ENCODE peak calls at places on chromosomes 1 and 21, in six cellular contexts. J is neural progenitor cell, N is ascending aorta, X is PC-9, U is ovary, O is psoas muscle. G is an unnamed sample.

GRCh38 chr1:205332015-205332791 is 10.7 kb upstream of the NUAK2 start:
- DNase-seq in J (no peak), O (no peak), N (no peak), U (no peak), X (no peak), G (peak)

GRCh38 chr1:14866841-14867626 is 268.5 kb downstream of the KAZN start:
- DNase-seq in N (no peak), U (no peak), X (no peak), J (peak), O (no peak), G (no peak)

GRCh38 chr1:59077739-59078503 is 219.0 kb upstream of the FGGY start:
- DNase-seq in J (peak), U (no peak), O (no peak), N (no peak), X (no peak), G (no peak)

GRCh38 chr1:15803380-15803779 is 4.1 kb downstream of the UQCRHL start:
- DNase-seq in N (no peak), J (peak), O (no peak), U (no peak), X (no peak), G (peak)

GRCh38 chr1:236622407-236622806 is 18.1 kb upstream of the HEATR1 start:
- DNase-seq in U (no peak), N (no peak), X (no peak), J (no peak), O (no peak), G (no peak)

GRCh38 chr1:1847061-1847460 is 43.8 kb downstream of the GNB1 start:
- DNase-seq in O (no peak), U (no peak), X (no peak), J (no peak), N (no peak), G (no peak)

GRCh38 chr1:223411309-223411708 is 18.1 kb downstream of the CCDC185 start:
- DNase-seq in N (no peak), O (no peak), U (no peak), J (no peak), X (no peak), G (no peak)

GRCh38 chr1:63817152-63817667 is 43.4 kb downstream of the ROR1 start:
- DNase-seq in O (no peak), U (no peak), J (no peak), X (no peak), N (no peak), G (no peak)

GRCh38 chr1:185971688-185972087 is 237.5 kb downstream of the HMCN1 start:
- DNase-seq in O (no peak), J (no peak), N (no peak), U (no peak), X (no peak), G (no peak)

GRCh38 chr1:156746716-156747631 is 4.5 kb downstream of the HDGF start:
- DNase-seq in J (peak), X (peak), U (peak), N (peak), O (peak), G (peak)

GRCh38 chr21:14241322-14241721 is 25.4 kb downstream of the RBM11 start:
- DNase-seq in J (no peak), N (no peak), U (no peak), O (no peak), X (no peak), G (no peak)

GRCh38 chr1:72000809-72001208 is 281.5 kb downstream of the NEGR1 start:
- DNase-seq in X (peak), U (no peak), N (no peak), O (no peak), J (peak), G (peak)

GRCh38 chr1:179090923-179091322 is 9.1 kb downstream of the TOR3A start:
- DNase-seq in X (no peak), O (no peak), N (no peak), U (no peak), J (no peak), G (no peak)

GRCh38 chr1:184487561-184488200 is 100.9 kb downstream of the C1orf21 start:
- DNase-seq in X (no peak), N (no peak), O (no peak), U (no peak), J (no peak), G (no peak)

GRCh38 chr21:31395268-31395667 is 51.2 kb upstream of the TIAM1 start:
- DNase-seq in J (no peak), N (no peak), U (no peak), O (no peak), X (no peak), G (no peak)

GRCh38 chr21:26794597-26795397 is 50.4 kb downstream of the ADAMTS1 start:
- DNase-seq in U (no peak), N (no peak), O (no peak), X (no peak), J (no peak), G (no peak)

GRCh38 chr1:4636186-4636585 is 18.2 kb upstream of the AJAP1 start:
- DNase-seq in X (no peak), N (no peak), O (no peak), U (no peak), J (no peak), G (no peak)

GRCh38 chr1:77925536-77925935 is 37.1 kb downstream of the NEXN start:
- DNase-seq in X (no peak), J (no peak), U (no peak), O (no peak), N (no peak), G (no peak)

GRCh38 chr1:160779662-160780397 is 16.1 kb upstream of the LY9 start:
- DNase-seq in X (no peak), N (no peak), J (peak), O (no peak), U (no peak), G (peak)

GRCh38 chr1:240635466-240636256 is 23.7 kb upstream of the GREM2 start:
- DNase-seq in N (no peak), X (no peak), J (no peak), O (no peak), U (no peak), G (peak)

GRCh38 chr1:113391643-113392271 is 1.4 kb downstream of the MAGI3 start:
- DNase-seq in N (no peak), U (no peak), X (peak), J (peak), O (no peak), G (peak)

GRCh38 chr1:116766616-116767469 is 12.6 kb downstream of the CD2 start:
- DNase-seq in J (no peak), N (no peak), X (no peak), U (no peak), O (no peak), G (no peak)

GRCh38 chr1:185074307-185074706 is 28.9 kb downstream of the RNF2 start:
- DNase-seq in X (no peak), O (no peak), U (no peak), J (no peak), N (no peak), G (no peak)

GRCh38 chr1:204206121-204206520 is 7.7 kb downstream of the GOLT1A start:
- DNase-seq in U (no peak), O (no peak), J (no peak), N (no peak), X (no peak), G (no peak)

GRCh38 chr1:209612646-209613350 is 29.3 kb downstream of the CAMK1G start:
- DNase-seq in J (no peak), U (no peak), O (no peak), N (no peak), X (no peak), G (no peak)

GRCh38 chr1:60762176-60762575 is 320.2 kb upstream of the NFIA start:
- DNase-seq in N (no peak), J (no peak), U (no peak), O (no peak), X (no peak), G (no peak)

GRCh38 chr1:60763713-60764112 is 318.6 kb upstream of the NFIA start:
- DNase-seq in N (no peak), X (no peak), O (no peak), J (no peak), U (no peak), G (no peak)

GRCh38 chr1:60764489-60764888 is 317.9 kb upstream of the NFIA start:
- DNase-seq in X (no peak), O (no peak), J (no peak), N (no peak), U (no peak), G (no peak)

GRCh38 chr1:60759257-60759656 is 323.1 kb upstream of the NFIA start:
- DNase-seq in O (no peak), U (no peak), N (no peak), J (no peak), X (no peak), G (peak)

GRCh38 chr1:60765204-60765603 is 317.2 kb upstream of the NFIA start:
- DNase-seq in O (no peak), X (peak), J (peak), N (no peak), U (no peak), G (peak)
- TF ChIP-seq CTCF in O (peak), X (peak), J (peak), N (peak), U (no peak), G (peak)

GRCh38 chr1:153353226-153353947 is 4.3 kb upstream of the S100A9 start:
- DNase-seq in N (no peak), O (no peak), X (peak), J (peak), U (peak), G (peak)

GRCh38 chr1:153354515-153355193 is 3.0 kb upstream of the S100A9 start:
- DNase-seq in J (no peak), U (no peak), O (no peak), N (no peak), X (no peak), G (peak)

GRCh38 chr1:153355445-153356071 is 2.1 kb upstream of the S100A9 start:
- DNase-seq in X (peak), J (peak), N (no peak), U (no peak), O (peak), G (peak)

GRCh38 chr1:153349363-153350340 is 1.0 kb upstream of the PGLYRP4 start:
- DNase-seq in J (no peak), O (no peak), U (no peak), N (no peak), X (no peak), G (peak)

DNA sequence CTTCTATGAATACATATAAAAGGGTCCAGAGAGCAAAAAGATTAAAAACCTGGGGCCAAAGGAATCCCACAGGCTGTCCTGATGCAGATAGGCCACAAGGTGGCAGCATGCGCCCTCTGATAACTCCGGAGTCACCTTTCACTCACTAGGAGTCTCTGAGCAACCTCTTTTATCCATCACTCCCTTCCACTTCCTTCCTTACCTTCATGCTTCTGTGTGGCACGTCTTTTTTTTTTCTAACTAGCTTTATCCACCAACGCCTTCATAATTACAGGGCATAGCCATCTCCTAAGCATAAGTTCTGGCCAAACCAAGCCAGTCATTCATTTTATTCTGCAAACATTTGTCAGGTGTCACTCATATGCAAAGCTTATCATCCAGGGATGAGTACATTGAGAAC is 3.9 kb upstream of the PGLYRP4 start:
- DNase-seq in O (peak), J (peak), N (no peak), X (peak), U (peak), G (peak)
- H3K4me3 ChIP-seq in O (no peak), J (no peak), N (no peak), X (no peak), U (no peak), G (no peak)

DNA sequence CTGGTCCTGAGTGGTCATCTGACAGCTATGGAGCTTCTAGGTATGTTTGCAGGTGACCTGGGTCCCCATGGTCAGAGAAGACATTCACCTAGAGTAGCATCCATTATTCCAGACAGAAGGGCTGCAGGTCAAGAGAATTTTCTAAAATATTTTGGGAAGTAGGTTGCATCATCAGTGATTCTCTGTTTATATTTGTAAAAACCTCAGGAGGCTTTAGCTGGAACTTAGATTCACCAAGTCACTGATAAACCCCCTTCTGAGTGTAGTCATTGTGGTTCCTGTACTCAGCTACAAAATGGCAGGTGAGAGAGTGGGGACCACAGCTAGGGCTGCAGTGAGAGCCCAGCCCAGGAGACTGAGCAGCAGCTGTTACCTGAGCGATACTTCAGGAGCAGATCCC is 78.6 kb downstream of the ABCA4 start:
- DNase-seq in U (no peak), N (no peak), O (no peak), J (no peak), X (no peak), G (no peak)
- H3K27ac ChIP-seq in U (no peak), N (no peak), O (no peak), J (no peak), X (no peak), G (no peak)

GRCh38 chr1:23555225-23555801 is 4.0 kb downstream of the ID3 start:
- DNase-seq in N (peak), X (no peak), U (no peak), J (peak), O (peak), G (no peak)
- TF ChIP-seq CTCF in N (no peak), X (no peak), U (no peak), J (no peak), O (no peak), G (no peak)

GRCh38 chr1:9824702-9825089 is 931 bp upstream of the CLSTN1 start:
- DNase-seq in J (no peak), O (no peak), N (no peak), U (peak), X (no peak), G (no peak)

GRCh38 chr1:9826087-9826486 is 2.3 kb upstream of the CLSTN1 start:
- DNase-seq in O (no peak), J (no peak), X (no peak), N (no peak), U (no peak), G (no peak)

GRCh38 chr1:9823943-9824701 is at the start of gene CLSTN1:
- DNase-seq in N (no peak), X (peak), U (peak), O (peak), J (peak), G (peak)

GRCh38 chr1:9826616-9827015 is 2.9 kb upstream of the CLSTN1 start:
- DNase-seq in N (no peak), O (no peak), J (no peak), U (no peak), X (no peak), G (peak)

DNA sequence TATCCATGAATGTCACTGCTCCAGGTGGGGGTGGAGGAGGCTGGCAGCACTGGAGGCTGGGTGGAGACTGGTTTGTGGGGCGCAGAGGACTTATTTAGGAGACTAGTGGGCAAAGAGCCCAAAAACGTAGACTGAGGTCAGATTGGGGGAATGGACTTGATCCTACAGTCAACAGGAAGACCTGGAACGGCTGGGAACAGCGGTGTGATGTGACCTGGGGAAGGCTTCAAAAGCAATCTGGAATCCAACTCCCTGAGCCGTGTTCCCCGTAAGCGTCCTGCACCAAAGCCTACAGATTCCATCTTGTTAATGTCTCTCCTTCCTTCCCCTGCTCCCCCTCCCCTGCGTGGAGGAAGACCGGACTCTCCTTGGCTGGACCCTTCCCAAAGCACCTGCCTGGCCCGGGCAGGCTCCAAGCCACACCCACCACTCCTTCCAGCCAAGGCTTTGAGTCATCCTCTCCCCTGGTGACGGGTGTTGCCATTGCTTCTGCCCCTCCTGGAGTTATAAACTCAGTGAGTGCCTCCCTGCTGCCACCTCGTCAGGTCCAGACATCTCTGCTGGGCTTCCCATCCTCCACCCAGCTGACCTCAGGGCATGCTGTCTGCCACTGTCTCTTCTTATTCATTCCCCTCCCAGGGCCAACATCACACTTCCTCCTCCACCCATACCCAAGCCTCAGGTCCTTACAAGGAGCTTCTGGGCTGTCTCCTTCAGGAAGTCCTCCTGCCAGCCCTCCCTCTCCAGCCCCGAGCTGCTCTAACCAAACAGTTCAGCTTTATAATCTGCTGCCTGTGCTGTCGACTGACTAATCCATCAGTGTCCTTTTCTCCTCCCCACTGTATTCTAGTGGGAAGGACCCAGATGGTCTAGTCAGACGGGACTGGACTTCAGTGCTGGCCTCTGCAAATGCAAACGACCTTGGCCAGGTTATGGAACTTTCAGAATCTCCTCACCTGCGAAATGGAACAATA is 1.6 kb upstream of the CLSTN1 start:
- DNase-seq in N (peak), X (peak), U (peak), O (peak), J (peak), G (peak)
- H3K4me3 ChIP-seq in N (no peak), X (peak), U (no peak), O (peak), J (peak), G (peak)

GRCh38 chr1:169892176-169892818 is 1.4 kb downstream of the SCYL3 start:
- DNase-seq in J (no peak), O (no peak), U (no peak), X (no peak), N (no peak), G (no peak)

GRCh38 chr1:169893645-169894423 is at the start of gene SCYL3:
- DNase-seq in X (peak), J (peak), U (peak), N (peak), O (peak), G (peak)

GRCh38 chr1:169894424-169895145 is 889 bp upstream of the SCYL3 start:
- DNase-seq in O (no peak), J (no peak), U (no peak), N (no peak), X (no peak), G (no peak)

GRCh38 chr1:169891539-169891885 is 2.2 kb downstream of the SCYL3 start:
- DNase-seq in O (no peak), U (no peak), X (no peak), N (no peak), J (no peak), G (no peak)

DNA sequence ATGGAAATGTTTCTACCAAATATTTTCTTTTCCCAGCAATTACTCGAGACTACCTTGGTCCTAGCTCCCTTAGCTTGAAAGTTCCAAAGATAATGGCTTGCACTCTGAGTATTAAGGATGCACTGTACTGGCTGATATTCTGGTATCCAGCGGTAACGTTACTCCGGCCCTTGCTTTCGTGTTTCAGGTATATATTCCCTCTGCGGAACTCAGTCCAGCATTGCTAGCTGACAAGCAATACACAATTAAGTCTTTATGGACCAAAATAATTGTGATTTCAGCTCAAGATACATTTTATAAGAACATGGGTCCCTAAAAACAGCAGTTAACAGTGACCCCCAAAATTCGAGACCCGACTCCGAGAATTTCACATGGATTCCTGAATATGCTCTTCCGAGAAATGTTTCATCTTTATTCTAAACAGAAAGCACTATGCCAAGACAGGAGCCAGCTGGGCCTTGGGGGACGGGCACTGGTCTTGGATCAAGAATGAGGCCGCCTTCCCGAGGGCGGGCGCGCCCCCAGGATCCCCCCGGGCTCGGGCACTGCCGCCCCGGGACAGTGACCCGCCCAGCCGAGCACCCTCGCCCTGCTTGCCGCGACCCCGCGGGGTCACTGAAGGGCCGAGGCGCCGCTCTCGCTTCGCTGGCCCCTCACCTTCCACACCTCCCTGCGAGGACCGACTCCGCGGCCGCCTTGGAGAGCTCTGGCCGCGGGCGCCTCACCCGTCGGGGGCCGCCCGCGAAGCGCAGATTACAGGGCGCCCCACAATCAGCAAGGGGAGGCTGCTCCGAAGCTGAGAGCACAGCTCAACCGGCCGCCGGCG is 664 bp downstream of the SCYL3 start:
- DNase-seq in J (peak), O (no peak), U (peak), N (no peak), X (no peak), G (no peak)
- H3K27ac ChIP-seq in J (peak), O (peak), U (peak), N (peak), X (peak), G (peak)

GRCh38 chr1:10173582-10173981 is 36.8 kb upstream of the KIF1B start:
- DNase-seq in U (no peak), O (no peak), X (no peak), N (no peak), J (no peak), G (no peak)
- TF ChIP-seq CTCF in U (no peak), O (no peak), X (no peak), N (no peak), J (no peak), G (no peak)

GRCh38 chr21:32569261-32570230 is 15.8 kb downstream of the TCP10L start:
- DNase-seq in X (peak), U (peak), O (peak), J (peak), N (peak), G (peak)
- H3K4me3 ChIP-seq in X (peak), U (peak), O (peak), J (peak), N (peak), G (peak)

DNA sequence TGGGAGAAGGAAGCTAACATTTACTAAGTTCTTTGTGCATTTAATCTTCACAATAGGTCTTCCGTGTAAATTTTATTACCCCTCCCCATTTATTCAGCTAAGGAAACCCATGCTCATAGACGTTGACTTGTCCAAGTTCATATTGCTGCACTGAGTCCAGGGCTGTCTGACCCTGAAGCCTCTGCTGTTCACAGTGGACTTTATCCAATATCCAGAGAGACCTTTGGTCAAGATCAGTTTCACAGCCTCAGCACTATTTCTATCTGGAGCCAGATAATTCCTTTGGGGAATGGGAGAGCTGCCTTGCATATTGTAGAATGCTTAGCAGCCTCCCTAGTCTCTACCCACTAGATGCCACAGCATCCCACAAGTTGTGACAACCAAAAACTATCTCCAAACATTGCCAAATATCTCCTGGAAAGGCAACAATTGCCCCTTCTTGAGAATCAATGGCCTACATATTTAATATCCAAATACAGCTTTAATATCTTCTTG is 26.4 kb downstream of the ILDR2 start:
- DNase-seq in O (no peak), N (no peak), U (no peak), X (no peak), J (no peak), G (no peak)
- H3K27ac ChIP-seq in O (no peak), N (no peak), U (no peak), X (no peak), J (peak), G (no peak)